ENCODE peak calls at places on chromosomes 6 and 20, in seven cellular contexts. Z is neural crest cell; J is hippocampal formation; T is caudate nucleus; X is AG09319; L is T follicular helper cell; Q is CD8-positive, alpha-beta T cell. I is an unnamed sample.

GRCh38 chr20:13510837-13511488 is 127.8 kb downstream of the TASP1 start:
- DNase-seq in J (no peak), L (no peak), T (no peak), Q (no peak), Z (no peak), X (peak; percentile 25), I (no peak)

GRCh38 chr20:53845980-53846379 is 224.4 kb downstream of the BCAS1 start:
- DNase-seq in J (no peak), T (no peak), L (no peak), Q (no peak), X (no peak), Z (no peak), I (no peak)

GRCh38 chr6:163324928-163325784 is 89.4 kb upstream of the QKI start:
- DNase-seq in J (peak; percentile 71), Q (no peak), Z (peak; percentile 41), T (peak; percentile 75), X (no peak), L (no peak), I (no peak)

GRCh38 chr20:20369353-20370086 is 1.6 kb downstream of the INSM1 start:
- DNase-seq in Q (no peak), J (no peak), X (no peak), L (no peak), Z (no peak), T (no peak), I (no peak)

GRCh38 chr6:37540390-37540789 is 40.7 kb upstream of the CCDC167 start:
- DNase-seq in Z (no peak), L (no peak), X (no peak), J (no peak), Q (no peak), T (no peak), I (no peak)

GRCh38 chr6:154868143-154868594 is 126.9 kb upstream of the TIAM2 start:
- DNase-seq in J (peak; percentile 70), Q (no peak), Z (no peak), X (no peak), L (no peak), T (peak; percentile 29), I (peak; percentile 73)

GRCh38 chr6:89734526-89734925 is 85.1 kb downstream of the MDN1 start:
- DNase-seq in X (no peak), J (no peak), Z (no peak), L (no peak), Q (no peak), T (no peak), I (peak; percentile 2)

GRCh38 chr6:142152731-142153130 is 5.7 kb downstream of the VTA1 start:
- DNase-seq in L (no peak), X (peak; percentile 12), T (no peak), Z (no peak), J (no peak), Q (no peak), I (peak; percentile 88)

GRCh38 chr6:1286972-1287600 is 24.8 kb upstream of the FOXQ1 start:
- DNase-seq in Q (no peak), X (peak; percentile 45), Z (no peak), L (no peak), J (no peak), T (no peak), I (peak; percentile 95)

GRCh38 chr6:100420711-100421110 is 44.0 kb downstream of the SIM1 start:
- DNase-seq in T (no peak), X (no peak), J (no peak), Q (no peak), L (no peak), Z (no peak), I (no peak)

GRCh38 chr6:136051140-136051775 is 198.9 kb downstream of the MTFR2 start:
- DNase-seq in Q (no peak), Z (no peak), X (no peak), L (no peak), T (no peak), J (no peak), I (peak; percentile 26)

GRCh38 chr20:9172908-9173307 is 104.0 kb downstream of the PLCB4 start:
- DNase-seq in Q (no peak), X (no peak), T (no peak), Z (no peak), J (no peak), L (no peak), I (peak; percentile 7)

GRCh38 chr6:26576929-26577719 is 19.6 kb upstream of the ABT1 start:
- DNase-seq in Q (peak; percentile 54), Z (peak; percentile 45), J (no peak), X (peak; percentile 61), L (peak; percentile 39), T (peak; percentile 23), I (peak; percentile 91)

GRCh38 chr6:140398076-140398475 is 1023.6 kb upstream of the CITED2 start:
- DNase-seq in Q (no peak), T (no peak), L (no peak), X (no peak), J (no peak), Z (no peak), I (no peak)

GRCh38 chr6:137740967-137741761 is 125.9 kb upstream of the TNFAIP3 start:
- DNase-seq in J (no peak), Q (no peak), Z (no peak), T (no peak), X (no peak), L (no peak), I (no peak)

GRCh38 chr6:56245903-56246351 is 1.5 kb downstream of the COL21A1 start:
- DNase-seq in Q (no peak), L (no peak), X (peak; percentile 56), Z (no peak), T (no peak), J (no peak), I (no peak)

GRCh38 chr20:11221046-11221445 is 547.2 kb upstream of the JAG1 start:
- DNase-seq in X (no peak), Z (no peak), J (no peak), Q (no peak), T (no peak), L (no peak), I (no peak)

GRCh38 chr6:125014157-125014957 is 52.1 kb downstream of the RNF217 start:
- DNase-seq in X (peak; percentile 29), L (no peak), T (no peak), Z (no peak), J (no peak), Q (no peak), I (peak; percentile 61)

GRCh38 chr20:2693996-2694471 is 1.5 kb downstream of the EBF4 start:
- DNase-seq in Q (no peak), T (no peak), X (no peak), J (no peak), L (no peak), Z (no peak), I (no peak)

GRCh38 chr6:52155791-52156576 is 30.2 kb upstream of the IL17A start:
- DNase-seq in X (no peak), Q (no peak), T (no peak), L (no peak), J (no peak), Z (no peak), I (peak; percentile 74)

GRCh38 chr20:32631916-32632460 is 41.8 kb downstream of the C20orf203 start:
- DNase-seq in J (no peak), L (no peak), X (no peak), T (no peak), Z (no peak), Q (no peak), I (no peak)

GRCh38 chr20:61964675-61965605 is 100.7 kb downstream of the TAF4 start:
- DNase-seq in X (no peak), T (no peak), L (no peak), Z (no peak), Q (no peak), J (no peak), I (no peak)

GRCh38 chr6:69593706-69594105 is 203.1 kb downstream of the LMBRD1 start:
- DNase-seq in T (no peak), Z (no peak), Q (no peak), X (no peak), J (no peak), L (no peak), I (no peak)

GRCh38 chr20:64192406-64192805 is 28.2 kb downstream of the MYT1 start:
- DNase-seq in Q (no peak), L (no peak), X (no peak), T (no peak), Z (peak; percentile 51), J (no peak), I (no peak)

GRCh38 chr6:53309059-53309896 is 39.5 kb downstream of the ELOVL5 start:
- DNase-seq in T (no peak), L (no peak), Q (no peak), X (no peak), J (no peak), Z (no peak), I (no peak)

GRCh38 chr6:157990321-157991066 is 8.8 kb downstream of the SYNJ2 start:
- DNase-seq in T (no peak), L (no peak), X (no peak), J (no peak), Q (peak; percentile 38), Z (no peak), I (no peak)

GRCh38 chr6:2773450-2773849 is 8.3 kb downstream of the WRNIP1 start:
- DNase-seq in T (no peak), J (no peak), Z (no peak), X (no peak), L (no peak), Q (no peak), I (no peak)

GRCh38 chr6:42195415-42195814 is 659 bp upstream of the GUCA1B start:
- DNase-seq in X (no peak), Q (no peak), J (no peak), Z (no peak), T (no peak), L (no peak), I (no peak)

GRCh38 chr6:56659721-56660373 is 17.2 kb upstream of the DST start:
- DNase-seq in T (no peak), Q (no peak), L (no peak), X (no peak), Z (no peak), J (no peak), I (no peak)

GRCh38 chr6:36054415-36054814 is 26.8 kb downstream of the MAPK14 start:
- DNase-seq in Q (no peak), L (no peak), Z (no peak), X (no peak), J (no peak), T (no peak), I (no peak)

GRCh38 chr6:93789532-93789931 is 370.2 kb upstream of the EPHA7 start:
- DNase-seq in X (no peak), T (no peak), Z (no peak), Q (no peak), J (no peak), L (no peak), I (no peak)

GRCh38 chr6:35023601-35024000 is 117.5 kb downstream of the TCP11 start:
- DNase-seq in T (no peak), L (no peak), J (no peak), Q (no peak), X (no peak), Z (no peak), I (no peak)

GRCh38 chr6:48765352-48765961 is 654.5 kb upstream of the PTCHD4 start:
- DNase-seq in T (peak; percentile 14), Q (no peak), J (peak; percentile 28), L (no peak), Z (peak; percentile 32), X (no peak), I (peak; percentile 79)

GRCh38 chr20:35698298-35699126 is 640 bp downstream of the NFS1 start:
- DNase-seq in X (no peak), L (no peak), Q (no peak), J (no peak), T (no peak), Z (no peak), I (peak; percentile 40)

GRCh38 chr6:82410151-82410621 is 46.6 kb downstream of the TPBG start:
- DNase-seq in J (no peak), T (no peak), Z (no peak), X (no peak), L (no peak), Q (no peak), I (peak; percentile 67)